ENCODE peak calls at places on chromosome 19, in nine cellular contexts. One of them, this sample, is unnamed.

GRCh38 chr19:30001794-30002193 is 59.8 kb downstream of the URI1 start:
- DNase-seq in fibroblast of lung: peak
- DNase-seq in stimulated activated CD4-positive, alpha-beta T cell treated with anti-CD3 and anti-CD28 coated beads, Interleukin-15, amount 100 ng/mL, for 1 hour: no peak
- DNase-seq in central memory CD8-positive, alpha-beta T cell: no peak
- DNase-seq in stimulated activated naive CD8-positive, alpha-beta T cell treated with anti-CD3 and anti-CD28 coated beads, Interleukin-15, amount 100 ng/mL, for 72 hours: no peak
- DNase-seq in ACHN: no peak
- DNase-seq in fibroblast of mammary gland: no peak
- DNase-seq in activated naive CD4-positive, alpha-beta T cell treated with Interleukin-2 at 50 U/mL for 16 hours: no peak
- DNase-seq in EH: peak
- DNase-seq in this sample: no peak

GRCh38 chr19:28543244-28543776 is 669.6 kb downstream of the UQCRFS1 start:
- DNase-seq in fibroblast of lung: no peak
- DNase-seq in stimulated activated CD4-positive, alpha-beta T cell treated with anti-CD3 and anti-CD28 coated beads, Interleukin-15, amount 100 ng/mL, for 1 hour: no peak
- DNase-seq in central memory CD8-positive, alpha-beta T cell: no peak
- DNase-seq in stimulated activated naive CD8-positive, alpha-beta T cell treated with anti-CD3 and anti-CD28 coated beads, Interleukin-15, amount 100 ng/mL, for 72 hours: no peak
- DNase-seq in ACHN: no peak
- DNase-seq in fibroblast of mammary gland: no peak
- DNase-seq in activated naive CD4-positive, alpha-beta T cell treated with Interleukin-2 at 50 U/mL for 16 hours: no peak
- DNase-seq in EH: no peak
- DNase-seq in this sample: no peak

GRCh38 chr19:18684642-18684993 is 1.1 kb downstream of the CRTC1 start:
- DNase-seq in fibroblast of lung: no peak
- DNase-seq in stimulated activated CD4-positive, alpha-beta T cell treated with anti-CD3 and anti-CD28 coated beads, Interleukin-15, amount 100 ng/mL, for 1 hour: no peak
- DNase-seq in central memory CD8-positive, alpha-beta T cell: no peak
- DNase-seq in stimulated activated naive CD8-positive, alpha-beta T cell treated with anti-CD3 and anti-CD28 coated beads, Interleukin-15, amount 100 ng/mL, for 72 hours: no peak
- DNase-seq in ACHN: no peak
- DNase-seq in fibroblast of mammary gland: no peak
- DNase-seq in activated naive CD4-positive, alpha-beta T cell treated with Interleukin-2 at 50 U/mL for 16 hours: no peak
- DNase-seq in EH: no peak
- DNase-seq in this sample: no peak

GRCh38 chr19:4579389-4579788 is 19.9 kb upstream of the SEMA6B start:
- DNase-seq in fibroblast of lung: no peak
- DNase-seq in stimulated activated CD4-positive, alpha-beta T cell treated with anti-CD3 and anti-CD28 coated beads, Interleukin-15, amount 100 ng/mL, for 1 hour: no peak
- DNase-seq in central memory CD8-positive, alpha-beta T cell: no peak
- DNase-seq in stimulated activated naive CD8-positive, alpha-beta T cell treated with anti-CD3 and anti-CD28 coated beads, Interleukin-15, amount 100 ng/mL, for 72 hours: no peak
- DNase-seq in ACHN: no peak
- DNase-seq in fibroblast of mammary gland: no peak
- DNase-seq in activated naive CD4-positive, alpha-beta T cell treated with Interleukin-2 at 50 U/mL for 16 hours: no peak
- DNase-seq in EH: no peak
- DNase-seq in this sample: no peak

GRCh38 chr19:3725640-3726310 is 17.6 kb downstream of the TJP3 start:
- DNase-seq in fibroblast of lung: peak
- DNase-seq in stimulated activated CD4-positive, alpha-beta T cell treated with anti-CD3 and anti-CD28 coated beads, Interleukin-15, amount 100 ng/mL, for 1 hour: no peak
- DNase-seq in central memory CD8-positive, alpha-beta T cell: no peak
- DNase-seq in stimulated activated naive CD8-positive, alpha-beta T cell treated with anti-CD3 and anti-CD28 coated beads, Interleukin-15, amount 100 ng/mL, for 72 hours: no peak
- DNase-seq in ACHN: peak
- DNase-seq in fibroblast of mammary gland: no peak
- DNase-seq in activated naive CD4-positive, alpha-beta T cell treated with Interleukin-2 at 50 U/mL for 16 hours: no peak
- DNase-seq in EH: peak
- DNase-seq in this sample: no peak

GRCh38 chr19:29753190-29753933 is 38.3 kb upstream of the C19orf12 start:
- DNase-seq in fibroblast of lung: no peak
- DNase-seq in stimulated activated CD4-positive, alpha-beta T cell treated with anti-CD3 and anti-CD28 coated beads, Interleukin-15, amount 100 ng/mL, for 1 hour: no peak
- DNase-seq in central memory CD8-positive, alpha-beta T cell: no peak
- DNase-seq in stimulated activated naive CD8-positive, alpha-beta T cell treated with anti-CD3 and anti-CD28 coated beads, Interleukin-15, amount 100 ng/mL, for 72 hours: no peak
- DNase-seq in ACHN: no peak
- DNase-seq in fibroblast of mammary gland: no peak
- DNase-seq in activated naive CD4-positive, alpha-beta T cell treated with Interleukin-2 at 50 U/mL for 16 hours: no peak
- DNase-seq in EH: no peak
- DNase-seq in this sample: no peak

GRCh38 chr19:39078436-39079200 is 5.5 kb upstream of the ACP7 start:
- DNase-seq in fibroblast of lung: peak
- DNase-seq in stimulated activated CD4-positive, alpha-beta T cell treated with anti-CD3 and anti-CD28 coated beads, Interleukin-15, amount 100 ng/mL, for 1 hour: no peak
- DNase-seq in central memory CD8-positive, alpha-beta T cell: no peak
- DNase-seq in stimulated activated naive CD8-positive, alpha-beta T cell treated with anti-CD3 and anti-CD28 coated beads, Interleukin-15, amount 100 ng/mL, for 72 hours: no peak
- DNase-seq in ACHN: peak
- DNase-seq in fibroblast of mammary gland: peak
- DNase-seq in activated naive CD4-positive, alpha-beta T cell treated with Interleukin-2 at 50 U/mL for 16 hours: no peak
- DNase-seq in EH: peak
- DNase-seq in this sample: peak

GRCh38 chr19:40221858-40222619 is 3.9 kb upstream of the TTC9B start:
- DNase-seq in fibroblast of lung: peak
- DNase-seq in stimulated activated CD4-positive, alpha-beta T cell treated with anti-CD3 and anti-CD28 coated beads, Interleukin-15, amount 100 ng/mL, for 1 hour: peak
- DNase-seq in central memory CD8-positive, alpha-beta T cell: peak
- DNase-seq in stimulated activated naive CD8-positive, alpha-beta T cell treated with anti-CD3 and anti-CD28 coated beads, Interleukin-15, amount 100 ng/mL, for 72 hours: peak
- DNase-seq in ACHN: peak
- DNase-seq in fibroblast of mammary gland: peak
- DNase-seq in activated naive CD4-positive, alpha-beta T cell treated with Interleukin-2 at 50 U/mL for 16 hours: peak
- DNase-seq in EH: peak
- DNase-seq in this sample: peak

GRCh38 chr19:1512671-1513491 is at the start of gene ADAMTSL5:
- DNase-seq in fibroblast of lung: peak
- DNase-seq in stimulated activated CD4-positive, alpha-beta T cell treated with anti-CD3 and anti-CD28 coated beads, Interleukin-15, amount 100 ng/mL, for 1 hour: peak
- DNase-seq in central memory CD8-positive, alpha-beta T cell: no peak
- DNase-seq in stimulated activated naive CD8-positive, alpha-beta T cell treated with anti-CD3 and anti-CD28 coated beads, Interleukin-15, amount 100 ng/mL, for 72 hours: peak
- DNase-seq in ACHN: peak
- DNase-seq in fibroblast of mammary gland: peak
- DNase-seq in activated naive CD4-positive, alpha-beta T cell treated with Interleukin-2 at 50 U/mL for 16 hours: peak
- DNase-seq in EH: peak
- DNase-seq in this sample: no peak

GRCh38 chr19:53246498-53246897 is 8.2 kb downstream of the ZNF677 start:
- DNase-seq in fibroblast of lung: no peak
- DNase-seq in stimulated activated CD4-positive, alpha-beta T cell treated with anti-CD3 and anti-CD28 coated beads, Interleukin-15, amount 100 ng/mL, for 1 hour: no peak
- DNase-seq in central memory CD8-positive, alpha-beta T cell: no peak
- DNase-seq in stimulated activated naive CD8-positive, alpha-beta T cell treated with anti-CD3 and anti-CD28 coated beads, Interleukin-15, amount 100 ng/mL, for 72 hours: no peak
- DNase-seq in ACHN: no peak
- DNase-seq in fibroblast of mammary gland: no peak
- DNase-seq in activated naive CD4-positive, alpha-beta T cell treated with Interleukin-2 at 50 U/mL for 16 hours: no peak
- DNase-seq in EH: no peak
- DNase-seq in this sample: no peak

GRCh38 chr19:3034845-3035541 is 5.9 kb upstream of the TLE2 start:
- DNase-seq in fibroblast of lung: peak
- DNase-seq in stimulated activated CD4-positive, alpha-beta T cell treated with anti-CD3 and anti-CD28 coated beads, Interleukin-15, amount 100 ng/mL, for 1 hour: no peak
- DNase-seq in central memory CD8-positive, alpha-beta T cell: no peak
- DNase-seq in stimulated activated naive CD8-positive, alpha-beta T cell treated with anti-CD3 and anti-CD28 coated beads, Interleukin-15, amount 100 ng/mL, for 72 hours: no peak
- DNase-seq in ACHN: peak
- DNase-seq in fibroblast of mammary gland: peak
- DNase-seq in activated naive CD4-positive, alpha-beta T cell treated with Interleukin-2 at 50 U/mL for 16 hours: peak
- DNase-seq in EH: peak
- DNase-seq in this sample: no peak

GRCh38 chr19:10593820-10594637 is 6.9 kb upstream of the AP1M2 start:
- DNase-seq in fibroblast of lung: no peak
- DNase-seq in stimulated activated CD4-positive, alpha-beta T cell treated with anti-CD3 and anti-CD28 coated beads, Interleukin-15, amount 100 ng/mL, for 1 hour: no peak
- DNase-seq in central memory CD8-positive, alpha-beta T cell: no peak
- DNase-seq in stimulated activated naive CD8-positive, alpha-beta T cell treated with anti-CD3 and anti-CD28 coated beads, Interleukin-15, amount 100 ng/mL, for 72 hours: no peak
- DNase-seq in ACHN: no peak
- DNase-seq in fibroblast of mammary gland: no peak
- DNase-seq in activated naive CD4-positive, alpha-beta T cell treated with Interleukin-2 at 50 U/mL for 16 hours: no peak
- DNase-seq in EH: peak
- DNase-seq in this sample: no peak

GRCh38 chr19:49690073-49690655 is 752 bp upstream of the CPT1C start:
- DNase-seq in fibroblast of lung: no peak
- DNase-seq in stimulated activated CD4-positive, alpha-beta T cell treated with anti-CD3 and anti-CD28 coated beads, Interleukin-15, amount 100 ng/mL, for 1 hour: no peak
- DNase-seq in central memory CD8-positive, alpha-beta T cell: no peak
- DNase-seq in stimulated activated naive CD8-positive, alpha-beta T cell treated with anti-CD3 and anti-CD28 coated beads, Interleukin-15, amount 100 ng/mL, for 72 hours: no peak
- DNase-seq in ACHN: no peak
- DNase-seq in fibroblast of mammary gland: no peak
- DNase-seq in activated naive CD4-positive, alpha-beta T cell treated with Interleukin-2 at 50 U/mL for 16 hours: no peak
- DNase-seq in EH: peak
- DNase-seq in this sample: no peak

GRCh38 chr19:49212302-49212701 is 54.7 kb downstream of the TRPM4 start:
- DNase-seq in fibroblast of lung: no peak
- DNase-seq in stimulated activated CD4-positive, alpha-beta T cell treated with anti-CD3 and anti-CD28 coated beads, Interleukin-15, amount 100 ng/mL, for 1 hour: no peak
- DNase-seq in central memory CD8-positive, alpha-beta T cell: no peak
- DNase-seq in stimulated activated naive CD8-positive, alpha-beta T cell treated with anti-CD3 and anti-CD28 coated beads, Interleukin-15, amount 100 ng/mL, for 72 hours: no peak
- DNase-seq in ACHN: no peak
- DNase-seq in fibroblast of mammary gland: peak
- DNase-seq in activated naive CD4-positive, alpha-beta T cell treated with Interleukin-2 at 50 U/mL for 16 hours: no peak
- DNase-seq in EH: no peak
- DNase-seq in this sample: no peak

GRCh38 chr19:49335071-49335783 is at the start of gene CD37:
- DNase-seq in fibroblast of lung: no peak
- DNase-seq in stimulated activated CD4-positive, alpha-beta T cell treated with anti-CD3 and anti-CD28 coated beads, Interleukin-15, amount 100 ng/mL, for 1 hour: peak
- DNase-seq in central memory CD8-positive, alpha-beta T cell: peak
- DNase-seq in stimulated activated naive CD8-positive, alpha-beta T cell treated with anti-CD3 and anti-CD28 coated beads, Interleukin-15, amount 100 ng/mL, for 72 hours: peak
- DNase-seq in ACHN: no peak
- DNase-seq in fibroblast of mammary gland: no peak
- DNase-seq in activated naive CD4-positive, alpha-beta T cell treated with Interleukin-2 at 50 U/mL for 16 hours: peak
- DNase-seq in EH: no peak
- DNase-seq in this sample: no peak

GRCh38 chr19:41064974-41065569 is 23.2 kb upstream of the CYP2A13 start:
- DNase-seq in fibroblast of lung: peak
- DNase-seq in stimulated activated CD4-positive, alpha-beta T cell treated with anti-CD3 and anti-CD28 coated beads, Interleukin-15, amount 100 ng/mL, for 1 hour: no peak
- DNase-seq in central memory CD8-positive, alpha-beta T cell: no peak
- DNase-seq in stimulated activated naive CD8-positive, alpha-beta T cell treated with anti-CD3 and anti-CD28 coated beads, Interleukin-15, amount 100 ng/mL, for 72 hours: no peak
- DNase-seq in ACHN: no peak
- DNase-seq in fibroblast of mammary gland: peak
- DNase-seq in activated naive CD4-positive, alpha-beta T cell treated with Interleukin-2 at 50 U/mL for 16 hours: no peak
- DNase-seq in EH: peak
- DNase-seq in this sample: no peak

GRCh38 chr19:37564624-37565369 is 29.8 kb downstream of the ZNF571 start:
- DNase-seq in fibroblast of lung: no peak
- DNase-seq in stimulated activated CD4-positive, alpha-beta T cell treated with anti-CD3 and anti-CD28 coated beads, Interleukin-15, amount 100 ng/mL, for 1 hour: no peak
- DNase-seq in central memory CD8-positive, alpha-beta T cell: no peak
- DNase-seq in stimulated activated naive CD8-positive, alpha-beta T cell treated with anti-CD3 and anti-CD28 coated beads, Interleukin-15, amount 100 ng/mL, for 72 hours: no peak
- DNase-seq in ACHN: no peak
- DNase-seq in fibroblast of mammary gland: no peak
- DNase-seq in activated naive CD4-positive, alpha-beta T cell treated with Interleukin-2 at 50 U/mL for 16 hours: no peak
- DNase-seq in EH: no peak
- DNase-seq in this sample: no peak

GRCh38 chr19:47155141-47155540 is 24.5 kb downstream of the SAE1 start:
- DNase-seq in fibroblast of lung: no peak
- DNase-seq in stimulated activated CD4-positive, alpha-beta T cell treated with anti-CD3 and anti-CD28 coated beads, Interleukin-15, amount 100 ng/mL, for 1 hour: no peak
- DNase-seq in central memory CD8-positive, alpha-beta T cell: no peak
- DNase-seq in stimulated activated naive CD8-positive, alpha-beta T cell treated with anti-CD3 and anti-CD28 coated beads, Interleukin-15, amount 100 ng/mL, for 72 hours: no peak
- DNase-seq in ACHN: no peak
- DNase-seq in fibroblast of mammary gland: no peak
- DNase-seq in activated naive CD4-positive, alpha-beta T cell treated with Interleukin-2 at 50 U/mL for 16 hours: no peak
- DNase-seq in EH: no peak
- DNase-seq in this sample: no peak

GRCh38 chr19:18014197-18014596 is 6.2 kb downstream of the ARRDC2 start:
- DNase-seq in fibroblast of lung: no peak
- DNase-seq in stimulated activated CD4-positive, alpha-beta T cell treated with anti-CD3 and anti-CD28 coated beads, Interleukin-15, amount 100 ng/mL, for 1 hour: no peak
- DNase-seq in central memory CD8-positive, alpha-beta T cell: no peak
- DNase-seq in stimulated activated naive CD8-positive, alpha-beta T cell treated with anti-CD3 and anti-CD28 coated beads, Interleukin-15, amount 100 ng/mL, for 72 hours: peak
- DNase-seq in ACHN: no peak
- DNase-seq in fibroblast of mammary gland: no peak
- DNase-seq in activated naive CD4-positive, alpha-beta T cell treated with Interleukin-2 at 50 U/mL for 16 hours: peak
- DNase-seq in EH: no peak
- DNase-seq in this sample: no peak

GRCh38 chr19:498591-498950 is 2.3 kb downstream of the MADCAM1 start:
- DNase-seq in fibroblast of lung: no peak
- DNase-seq in stimulated activated CD4-positive, alpha-beta T cell treated with anti-CD3 and anti-CD28 coated beads, Interleukin-15, amount 100 ng/mL, for 1 hour: no peak
- DNase-seq in central memory CD8-positive, alpha-beta T cell: no peak
- DNase-seq in stimulated activated naive CD8-positive, alpha-beta T cell treated with anti-CD3 and anti-CD28 coated beads, Interleukin-15, amount 100 ng/mL, for 72 hours: no peak
- DNase-seq in ACHN: no peak
- DNase-seq in fibroblast of mammary gland: no peak
- DNase-seq in activated naive CD4-positive, alpha-beta T cell treated with Interleukin-2 at 50 U/mL for 16 hours: no peak
- DNase-seq in EH: no peak
- DNase-seq in this sample: no peak